ENCODE peak calls at places on chromosomes 4 and X, in four cellular contexts. F, V, E and Z are unnamed samples. For H3K4me1, the result is how much of the 10 kb centered on the place peaks cover.

GRCh38 chr4:151676301-151676700 is 84.5 kb downstream of the GATB start:
- DNase-seq in V (no peak), E (peak), F (peak), Z (no peak)

GRCh38 chr4:185424905-185425599 is 712 bp downstream of the UFSP2 start:
- DNase-seq in F (no peak), V (no peak), E (no peak), Z (peak)

GRCh38 chr4:155667538-155668511 is 1.2 kb downstream of the GUCY1A1 start:
- DNase-seq in F (peak), E (peak), V (peak), Z (peak)

GRCh38 chrX:119784747-119785446 is 6.5 kb downstream of the RPL39 start:
- DNase-seq in V (no peak), E (no peak), F (peak), Z (peak)

GRCh38 chr4:184807797-184808718 is 17.7 kb downstream of the ACSL1 start:
- DNase-seq in V (no peak), E (no peak), F (peak), Z (peak)

GRCh38 chr4:159210975-159211374 is 108.1 kb downstream of the RAPGEF2 start:
- DNase-seq in V (no peak), E (no peak), F (no peak), Z (no peak)

GRCh38 chrX:78886550-78886949 is 58.6 kb upstream of the P2RY10 start:
- DNase-seq in E (no peak), V (peak), F (peak), Z (peak)

GRCh38 chr4:73589887-73590801 is 30.1 kb downstream of the RASSF6 start:
- DNase-seq in F (no peak), E (no peak), V (peak), Z (no peak)

GRCh38 chr4:53479731-53480525 is 102.5 kb downstream of the FIP1L1 start:
- DNase-seq in F (peak), E (no peak), V (no peak), Z (no peak)

GRCh38 chr4:62070291-62070852 is 870.2 kb downstream of the ADGRL3 start:
- DNase-seq in E (no peak), V (no peak), F (no peak), Z (no peak)
- H3K4me1 ChIP-seq in E (under half), V (under half), F (under half), Z (under half)

GRCh38 chr4:29259556-29259955 is 1460.6 kb upstream of the PCDH7 start:
- DNase-seq in V (no peak), F (no peak), E (no peak), Z (no peak)
- H3K4me1 ChIP-seq in V (under half), F (under half), E (under half), Z (under half)

GRCh38 chr4:106312997-106313522 is 2.9 kb downstream of the TBCK start:
- DNase-seq in E (no peak), F (no peak), V (no peak), Z (no peak)
- H3K4me1 ChIP-seq in E (under half), F (half or more), V (under half), Z (under half)

GRCh38 chr4:8188085-8188484 is 11.0 kb upstream of the SH3TC1 start:
- DNase-seq in V (no peak), F (peak), E (no peak), Z (no peak)

GRCh38 chr4:8188743-8189550 is 10.1 kb upstream of the SH3TC1 start:
- DNase-seq in V (no peak), E (no peak), F (peak), Z (no peak)

GRCh38 chr4:8185280-8185679 is 13.8 kb upstream of the SH3TC1 start:
- DNase-seq in F (peak), E (no peak), V (no peak), Z (no peak)

GRCh38 chr4:8185930-8186329 is 13.2 kb upstream of the SH3TC1 start:
- DNase-seq in F (peak), V (no peak), E (no peak), Z (no peak)

DNA sequence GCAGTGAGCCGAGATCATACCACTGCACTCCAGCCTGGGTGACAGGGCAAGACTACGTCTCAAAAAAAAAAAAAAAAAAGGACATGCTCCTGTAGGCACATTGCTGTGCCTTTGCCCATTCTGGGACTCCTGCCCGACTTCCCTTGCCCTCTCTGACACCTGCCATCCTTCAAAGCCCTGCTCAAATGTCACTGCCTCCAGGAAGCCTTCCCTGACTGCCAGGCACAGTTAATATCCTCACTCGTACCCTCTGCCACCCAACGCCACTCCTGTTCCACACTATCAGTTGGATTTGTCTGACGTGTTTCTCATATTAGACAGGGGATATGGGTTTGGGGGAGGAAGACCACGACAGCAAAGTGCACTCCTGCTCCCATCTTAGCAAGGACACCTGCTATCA is 12.2 kb upstream of the SH3TC1 start:
- DNase-seq in F (no peak), V (no peak), E (no peak), Z (no peak)
- H3K4me1 ChIP-seq in F (under half), V (under half), E (under half), Z (under half)

GRCh38 chr4:182827981-182828677 is 89.1 kb downstream of the DCTD start:
- DNase-seq in E (no peak), V (no peak), F (no peak), Z (no peak)

GRCh38 chr4:182828678-182829025 is 88.5 kb downstream of the DCTD start:
- DNase-seq in V (no peak), E (no peak), F (no peak), Z (no peak)

GRCh38 chr4:182832352-182833120 is 84.7 kb downstream of the DCTD start:
- DNase-seq in E (no peak), F (peak), V (no peak), Z (no peak)

GRCh38 chr4:182829196-182829595 is 88.0 kb downstream of the DCTD start:
- DNase-seq in E (no peak), F (no peak), V (no peak), Z (no peak)

GRCh38 chr4:182831376-182831775 is 85.8 kb downstream of the DCTD start:
- DNase-seq in F (no peak), V (no peak), E (no peak), Z (no peak)
- H3K4me1 ChIP-seq in F (under half), V (under half), E (under half), Z (under half)

DNA sequence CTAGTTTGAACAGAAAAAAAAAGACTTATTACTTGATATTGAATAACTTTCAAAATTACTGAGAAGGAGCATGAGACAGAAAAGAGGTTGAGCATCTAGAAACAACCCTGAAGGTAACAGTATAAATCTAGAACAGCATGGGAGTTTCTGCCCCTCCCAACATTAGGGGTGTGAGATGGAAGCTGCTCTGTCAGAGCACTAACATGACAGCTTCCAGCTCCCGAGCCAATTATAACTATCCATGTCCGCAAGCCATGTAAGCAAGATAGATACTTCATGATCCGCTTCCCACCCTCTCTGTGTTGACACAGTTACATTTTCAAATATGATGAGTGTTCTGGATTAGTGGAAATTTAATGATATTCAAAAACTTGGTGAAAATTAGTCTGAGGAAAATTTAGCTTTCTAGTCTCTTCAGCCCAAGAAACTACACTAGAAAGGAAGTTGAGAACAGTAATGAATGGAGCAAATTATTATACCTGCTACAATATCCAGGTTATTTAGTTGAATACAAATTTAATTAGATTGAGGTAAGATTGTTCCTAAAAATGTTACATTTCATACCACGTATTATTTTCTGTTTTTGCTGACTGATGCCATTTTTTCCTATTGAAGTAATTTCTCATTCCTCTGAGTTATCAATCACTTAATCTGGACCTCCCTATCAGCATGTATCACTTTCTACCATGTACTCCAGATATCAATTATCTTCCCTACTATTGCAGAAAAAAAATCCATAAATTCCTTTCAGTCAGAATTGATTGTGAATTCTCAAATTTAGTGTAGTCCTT is 129.3 kb upstream of the SLIT2 start:
- DNase-seq in V (no peak), F (no peak), E (no peak), Z (no peak)
- H3K4me1 ChIP-seq in V (under half), F (under half), E (under half), Z (under half)